ENCODE peak calls at places on chromosomes 11 and 22, in five cellular contexts. One of them, this sample, is unnamed.

GRCh38 chr11:68113986-68114385 is 7.2 kb downstream of the CHKA start:
- DNase-seq in left cardiac atrium: no peak
- DNase-seq in stimulated activated CD8-positive, alpha-beta memory T cell treated with anti-CD3 and anti-CD28 coated beads, Interleukin-7, amount 100 ng/mL, for 48 hours: no peak
- DNase-seq in activated CD4-positive, CD25-positive, alpha-beta regulatory T cell treated with anti-CD3 and anti-CD28 coated beads, Interleukin-2, amount 50 U/mL, for 72 hours: no peak
- DNase-seq in AG04450: peak
- DNase-seq in this sample: no peak

GRCh38 chr22:45784357-45785277 is 113.0 kb downstream of the ATXN10 start:
- DNase-seq in left cardiac atrium: no peak
- DNase-seq in stimulated activated CD8-positive, alpha-beta memory T cell treated with anti-CD3 and anti-CD28 coated beads, Interleukin-7, amount 100 ng/mL, for 48 hours: no peak
- DNase-seq in activated CD4-positive, CD25-positive, alpha-beta regulatory T cell treated with anti-CD3 and anti-CD28 coated beads, Interleukin-2, amount 50 U/mL, for 72 hours: no peak
- DNase-seq in AG04450: no peak
- DNase-seq in this sample: peak

GRCh38 chr11:128184981-128185380 is 402.4 kb downstream of the ETS1 start:
- DNase-seq in left cardiac atrium: no peak
- DNase-seq in stimulated activated CD8-positive, alpha-beta memory T cell treated with anti-CD3 and anti-CD28 coated beads, Interleukin-7, amount 100 ng/mL, for 48 hours: no peak
- DNase-seq in activated CD4-positive, CD25-positive, alpha-beta regulatory T cell treated with anti-CD3 and anti-CD28 coated beads, Interleukin-2, amount 50 U/mL, for 72 hours: no peak
- DNase-seq in AG04450: no peak
- DNase-seq in this sample: no peak

GRCh38 chr11:67303132-67303988 is at the start of gene SSH3:
- DNase-seq in left cardiac atrium: peak
- DNase-seq in stimulated activated CD8-positive, alpha-beta memory T cell treated with anti-CD3 and anti-CD28 coated beads, Interleukin-7, amount 100 ng/mL, for 48 hours: no peak
- DNase-seq in activated CD4-positive, CD25-positive, alpha-beta regulatory T cell treated with anti-CD3 and anti-CD28 coated beads, Interleukin-2, amount 50 U/mL, for 72 hours: peak
- DNase-seq in AG04450: no peak
- DNase-seq in this sample: peak

GRCh38 chr11:119764108-119764874 is 35.3 kb upstream of the NECTIN1 start:
- DNase-seq in left cardiac atrium: peak
- DNase-seq in stimulated activated CD8-positive, alpha-beta memory T cell treated with anti-CD3 and anti-CD28 coated beads, Interleukin-7, amount 100 ng/mL, for 48 hours: no peak
- DNase-seq in activated CD4-positive, CD25-positive, alpha-beta regulatory T cell treated with anti-CD3 and anti-CD28 coated beads, Interleukin-2, amount 50 U/mL, for 72 hours: no peak
- DNase-seq in AG04450: no peak
- DNase-seq in this sample: peak

GRCh38 chr11:73237471-73238290 is 19.6 kb downstream of the P2RY2 start:
- DNase-seq in left cardiac atrium: peak
- DNase-seq in stimulated activated CD8-positive, alpha-beta memory T cell treated with anti-CD3 and anti-CD28 coated beads, Interleukin-7, amount 100 ng/mL, for 48 hours: no peak
- DNase-seq in activated CD4-positive, CD25-positive, alpha-beta regulatory T cell treated with anti-CD3 and anti-CD28 coated beads, Interleukin-2, amount 50 U/mL, for 72 hours: no peak
- DNase-seq in AG04450: no peak
- DNase-seq in this sample: no peak

GRCh38 chr11:64000026-64000739 is 13.9 kb downstream of the OTUB1 start:
- DNase-seq in left cardiac atrium: peak
- DNase-seq in stimulated activated CD8-positive, alpha-beta memory T cell treated with anti-CD3 and anti-CD28 coated beads, Interleukin-7, amount 100 ng/mL, for 48 hours: peak
- DNase-seq in activated CD4-positive, CD25-positive, alpha-beta regulatory T cell treated with anti-CD3 and anti-CD28 coated beads, Interleukin-2, amount 50 U/mL, for 72 hours: peak
- DNase-seq in AG04450: no peak
- DNase-seq in this sample: peak

GRCh38 chr11:63761173-63761572 is 7.4 kb downstream of the ZFTA start:
- DNase-seq in left cardiac atrium: no peak
- DNase-seq in stimulated activated CD8-positive, alpha-beta memory T cell treated with anti-CD3 and anti-CD28 coated beads, Interleukin-7, amount 100 ng/mL, for 48 hours: no peak
- DNase-seq in activated CD4-positive, CD25-positive, alpha-beta regulatory T cell treated with anti-CD3 and anti-CD28 coated beads, Interleukin-2, amount 50 U/mL, for 72 hours: no peak
- DNase-seq in AG04450: no peak
- DNase-seq in this sample: no peak

GRCh38 chr22:44459041-44459440 is 39.0 kb downstream of the RTL6 start:
- DNase-seq in left cardiac atrium: no peak
- DNase-seq in stimulated activated CD8-positive, alpha-beta memory T cell treated with anti-CD3 and anti-CD28 coated beads, Interleukin-7, amount 100 ng/mL, for 48 hours: no peak
- DNase-seq in activated CD4-positive, CD25-positive, alpha-beta regulatory T cell treated with anti-CD3 and anti-CD28 coated beads, Interleukin-2, amount 50 U/mL, for 72 hours: no peak
- DNase-seq in AG04450: no peak
- DNase-seq in this sample: no peak

GRCh38 chr11:108973402-108974119 is 308.7 kb downstream of the DDX10 start:
- DNase-seq in left cardiac atrium: peak
- DNase-seq in stimulated activated CD8-positive, alpha-beta memory T cell treated with anti-CD3 and anti-CD28 coated beads, Interleukin-7, amount 100 ng/mL, for 48 hours: no peak
- DNase-seq in activated CD4-positive, CD25-positive, alpha-beta regulatory T cell treated with anti-CD3 and anti-CD28 coated beads, Interleukin-2, amount 50 U/mL, for 72 hours: no peak
- DNase-seq in AG04450: peak
- DNase-seq in this sample: peak

GRCh38 chr22:45830531-45831245 is 146.3 kb downstream of the WNT7B start:
- DNase-seq in left cardiac atrium: no peak
- DNase-seq in stimulated activated CD8-positive, alpha-beta memory T cell treated with anti-CD3 and anti-CD28 coated beads, Interleukin-7, amount 100 ng/mL, for 48 hours: no peak
- DNase-seq in activated CD4-positive, CD25-positive, alpha-beta regulatory T cell treated with anti-CD3 and anti-CD28 coated beads, Interleukin-2, amount 50 U/mL, for 72 hours: no peak
- DNase-seq in AG04450: no peak
- DNase-seq in this sample: peak

GRCh38 chr11:86761978-86762377 is 38.4 kb upstream of the PRSS23 start:
- DNase-seq in left cardiac atrium: no peak
- DNase-seq in stimulated activated CD8-positive, alpha-beta memory T cell treated with anti-CD3 and anti-CD28 coated beads, Interleukin-7, amount 100 ng/mL, for 48 hours: no peak
- DNase-seq in activated CD4-positive, CD25-positive, alpha-beta regulatory T cell treated with anti-CD3 and anti-CD28 coated beads, Interleukin-2, amount 50 U/mL, for 72 hours: no peak
- DNase-seq in AG04450: no peak
- DNase-seq in this sample: peak

GRCh38 chr11:70828498-70829159 is 423.7 kb downstream of the SHANK2 start:
- DNase-seq in left cardiac atrium: no peak
- DNase-seq in stimulated activated CD8-positive, alpha-beta memory T cell treated with anti-CD3 and anti-CD28 coated beads, Interleukin-7, amount 100 ng/mL, for 48 hours: no peak
- DNase-seq in activated CD4-positive, CD25-positive, alpha-beta regulatory T cell treated with anti-CD3 and anti-CD28 coated beads, Interleukin-2, amount 50 U/mL, for 72 hours: no peak
- DNase-seq in AG04450: no peak
- DNase-seq in this sample: no peak

This sample was measured in kidney glomerular epithelial cell.